ENCODE peak calls at places on chromosomes 2 and 18, in nine cellular contexts. S is stimulated activated CD4-positive, alpha-beta T cell treated with anti-CD3 and anti-CD28 coated beads, Interleukin-4, amount 100 ng/mL, for 24 hours; T is nephron progenitor cell; Y is ascending aorta; K is substantia nigra; J is ELR; F is T follicular helper cell; C is IMR-90; I is left lung. R is an unnamed sample.

GRCh38 chr2:218832081-218832480 is 478 bp upstream of the PRKAG3 start:
- DNase-seq in S (no peak), T (no peak), Y (no peak), K (no peak), J (no peak), F (no peak), C (no peak), I (no peak), R (no peak)

GRCh38 chr18:36083729-36084128 is 16.4 kb upstream of the RPRD1A start:
- DNase-seq in S (no peak), T (no peak), Y (no peak), K (no peak), J (no peak), F (no peak), C (no peak), I (no peak), R (no peak)

GRCh38 chr18:43794363-43794762 is 517.1 kb upstream of the SYT4 start:
- DNase-seq in S (no peak), T (no peak), Y (no peak), K (no peak), J (no peak), F (no peak), C (no peak), I (no peak), R (no peak)

GRCh38 chr18:46917108-46917807 is at the start of the genes KATNAL2 and PIAS2:
- DNase-seq in S (peak; percentile 67), T (peak; percentile 87), Y (no peak), K (peak; percentile 83), J (peak; percentile 78), F (peak; percentile 57), C (peak; percentile 58), I (peak; percentile 93), R (peak; percentile 45)

GRCh38 chr18:35673682-35674081 is 92.1 kb downstream of the GALNT1 start:
- DNase-seq in S (no peak), T (no peak), Y (no peak), K (no peak), J (no peak), F (no peak), C (no peak), I (no peak), R (no peak)

GRCh38 chr18:47397671-47398319 is 146.3 kb upstream of the SKOR2 start:
- DNase-seq in S (no peak), T (peak; percentile 36), Y (no peak), K (no peak), J (peak; percentile 7), F (no peak), C (no peak), I (no peak), R (no peak)

GRCh38 chr2:45851111-45851510 is 199.6 kb downstream of the PRKCE start:
- DNase-seq in S (no peak), T (no peak), Y (no peak), K (no peak), J (peak; percentile 57), F (no peak), C (no peak), I (no peak), R (no peak)

GRCh38 chr2:41836944-41837343 is 210.9 kb upstream of the PKDCC start:
- DNase-seq in S (no peak), T (peak; percentile 80), Y (no peak), K (no peak), J (peak; percentile 68), F (peak; percentile 7), C (peak; percentile 58), I (no peak), R (peak; percentile 17)

GRCh38 chr18:44725300-44726096 is 44.8 kb downstream of the SETBP1 start:
- DNase-seq in S (peak; percentile 74), T (no peak), Y (no peak), K (peak; percentile 28), J (peak; percentile 64), F (no peak), C (peak; percentile 43), I (no peak), R (peak; percentile 49)

R was measured in stromal cell of bone marrow.